ENCODE peak calls at places on chromosomes 4 and X, in five cellular contexts. P, K, F, X and B are unnamed samples.

GRCh38 chrX:30618160-30618765 is 35.0 kb upstream of the GK start:
- ATAC-seq in P (no peak), K (no peak), F (no peak), X (no peak), B (no peak)

GRCh38 chrX:119093991-119094741 is 21.4 kb downstream of the CT47C1 start:
- ATAC-seq in P (no peak), K (no peak), F (no peak), X (no peak), B (no peak)

GRCh38 chr4:78706302-78706701 is 69.8 kb upstream of the BMP2K start:
- ATAC-seq in P (no peak), K (no peak), F (no peak), X (no peak), B (no peak)

GRCh38 chr4:152577708-152578421 is 42.0 kb upstream of the FBXW7 start:
- ATAC-seq in P (no peak), K (no peak), F (peak; percentile 44), X (no peak), B (no peak)

GRCh38 chr4:73161527-73162185 is 92.1 kb upstream of the COX18 start:
- ATAC-seq in P (no peak), K (no peak), F (no peak), X (peak; percentile 68), B (no peak)

GRCh38 chr4:92387459-92388069 is 83.8 kb downstream of the GRID2 start:
- ATAC-seq in P (peak; percentile 62), K (no peak), F (peak; percentile 44), X (peak; percentile 42), B (no peak)

GRCh38 chrX:130330706-130331105 is 9.0 kb upstream of the SLC25A14 start:
- ATAC-seq in P (peak; percentile 55), K (peak; percentile 82), F (peak; percentile 67), X (peak; percentile 49), B (peak; percentile 46)

GRCh38 chr4:124939908-124940307 is 227.4 kb upstream of the ANKRD50 start:
- ATAC-seq in P (peak; percentile 70), K (no peak), F (no peak), X (no peak), B (no peak)

GRCh38 chr4:143097751-143098150 is 87.0 kb upstream of the USP38 start:
- ATAC-seq in P (no peak), K (no peak), F (no peak), X (no peak), B (no peak)

GRCh38 chr4:24569662-24570061 is 14.7 kb downstream of the DHX15 start:
- ATAC-seq in P (no peak), K (no peak), F (no peak), X (no peak), B (no peak)

GRCh38 chr4:78876568-78877320 is 62.5 kb downstream of the PAQR3 start:
- ATAC-seq in P (no peak), K (no peak), F (no peak), X (no peak), B (no peak)